ENCODE peak calls at places on chromosomes 4 and X, in nine cellular contexts. J, H, G, C, A, F, E, I and X are unnamed samples.

GRCh38 chr4:85028910-85029309 is 62.4 kb upstream of the WDFY3 start:
- DNase-seq in E (no peak), C (no peak), G (no peak), J (no peak), I (no peak), F (no peak), H (no peak), A (no peak), X (no peak)

GRCh38 chr4:69830529-69831269 is 29.2 kb downstream of the SULT1E1 start:
- DNase-seq in J (peak; percentile 57), G (no peak), A (no peak), H (no peak), F (peak; percentile 58), E (no peak), C (no peak), I (no peak), X (no peak)

GRCh38 chr4:181030961-181031360 is 1212.2 kb upstream of the TENM3 start:
- DNase-seq in F (no peak), I (no peak), G (no peak), C (no peak), E (no peak), H (no peak), A (no peak), J (no peak), X (no peak)

GRCh38 chr4:151658959-151659593 is 101.7 kb downstream of the GATB start:
- DNase-seq in F (no peak), E (no peak), H (no peak), I (no peak), C (no peak), A (no peak), G (no peak), J (no peak), X (no peak)

GRCh38 chrX:108299101-108299591 is 139.1 kb downstream of the COL4A6 start:
- DNase-seq in C (no peak), H (no peak), I (no peak), E (no peak), J (no peak), F (no peak), A (no peak), G (no peak), X (no peak)

GRCh38 chr4:88938138-88938537 is 118.8 kb downstream of the FAM13A start:
- DNase-seq in F (no peak), J (no peak), C (no peak), H (no peak), G (no peak), I (no peak), E (no peak), A (no peak), X (no peak)

GRCh38 chr4:11765849-11766453 is 337.3 kb upstream of the HS3ST1 start:
- DNase-seq in G (no peak), E (no peak), F (no peak), H (peak; percentile 57), C (no peak), J (no peak), A (no peak), I (peak; percentile 19), X (no peak)

GRCh38 chr4:68735106-68735505 is 64.7 kb upstream of the UGT2B15 start:
- DNase-seq in H (no peak), I (no peak), F (no peak), J (no peak), E (no peak), C (no peak), A (no peak), G (no peak), X (no peak)

GRCh38 chr4:144663852-144664488 is 18.0 kb downstream of the HHIP start:
- DNase-seq in G (no peak), C (no peak), H (no peak), F (no peak), J (no peak), A (no peak), E (no peak), I (no peak), X (no peak)

GRCh38 chr4:189228726-189229125 is 711.9 kb upstream of the FRG1 start:
- DNase-seq in J (no peak), C (no peak), H (no peak), A (no peak), G (no peak), F (no peak), E (no peak), I (no peak), X (no peak)

GRCh38 chr4:182724414-182724813 is 192.8 kb downstream of the DCTD start:
- DNase-seq in F (no peak), A (no peak), G (no peak), C (no peak), E (no peak), I (peak; percentile 6), H (no peak), J (no peak), X (no peak)

GRCh38 chrX:72180539-72180938 is 1.0 kb upstream of the PIN4 start:
- DNase-seq in A (no peak), E (no peak), G (no peak), H (no peak), I (no peak), J (no peak), C (no peak), F (no peak), X (no peak)

GRCh38 chr4:145878501-145879435 is 59.9 kb downstream of the ZNF827 start:
- DNase-seq in J (no peak), I (peak; percentile 26), H (no peak), G (no peak), A (no peak), E (no peak), C (no peak), F (no peak), X (no peak)

GRCh38 chr4:167028976-167029375 is 205.3 kb downstream of the SPOCK3 start:
- DNase-seq in F (no peak), C (no peak), A (no peak), I (no peak), H (no peak), G (no peak), E (no peak), J (no peak), X (no peak)

GRCh38 chrX:19616959-19617358 is 101.7 kb upstream of the MAP3K15 start:
- DNase-seq in E (no peak), H (no peak), A (no peak), I (no peak), C (no peak), J (no peak), G (no peak), F (no peak), X (no peak)

GRCh38 chr4:135050086-135050717 is 848.6 kb upstream of the PABPC4L start:
- DNase-seq in F (no peak), A (no peak), E (no peak), G (no peak), J (no peak), I (no peak), H (no peak), C (no peak), X (no peak)

GRCh38 chr4:71545168-71545567 is 206.3 kb downstream of the SLC4A4 start:
- DNase-seq in C (no peak), F (no peak), A (no peak), E (no peak), J (no peak), I (peak; percentile 11), G (no peak), H (no peak), X (no peak)

GRCh38 chrX:39614680-39614998 is 483.1 kb downstream of the BCOR start:
- DNase-seq in G (no peak), C (no peak), E (no peak), J (no peak), A (no peak), I (no peak), F (no peak), H (no peak), X (no peak)

GRCh38 chr4:150348079-150348478 is 233.9 kb upstream of the MAB21L2 start:
- DNase-seq in C (no peak), F (no peak), H (peak; percentile 41), A (no peak), E (no peak), G (no peak), J (no peak), I (no peak), X (no peak)

GRCh38 chr4:4714330-4714729 is 145.1 kb upstream of the MSX1 start:
- DNase-seq in I (no peak), A (no peak), E (no peak), J (no peak), G (no peak), C (no peak), F (no peak), H (no peak), X (no peak)

GRCh38 chr4:13907255-13907751 is 279.8 kb upstream of the BOD1L1 start:
- DNase-seq in G (no peak), A (no peak), F (no peak), E (no peak), C (no peak), H (no peak), I (no peak), J (no peak), X (no peak)

GRCh38 chr4:83115000-83115399 is 471 bp upstream of the PLAC8 start:
- DNase-seq in G (no peak), I (no peak), J (no peak), E (no peak), A (no peak), F (no peak), C (no peak), H (no peak), X (no peak)

GRCh38 chr4:87865960-87866598 is 33.3 kb downstream of the MEPE start:
- DNase-seq in J (no peak), C (no peak), E (no peak), H (no peak), A (no peak), F (no peak), G (no peak), I (no peak), X (no peak)

GRCh38 chr4:119099227-119099910 is 36.3 kb upstream of the MYOZ2 start:
- DNase-seq in A (no peak), E (no peak), C (no peak), H (no peak), I (no peak), F (no peak), G (no peak), J (no peak), X (no peak)

GRCh38 chr4:186727977-186728519 is 4.4 kb upstream of the FAT1 start:
- DNase-seq in C (no peak), A (no peak), F (no peak), J (no peak), G (no peak), H (peak; percentile 63), I (no peak), E (no peak), X (no peak)

GRCh38 chrX:45322820-45323219 is 122.1 kb upstream of the DIPK2B start:
- DNase-seq in J (no peak), F (no peak), H (no peak), E (no peak), A (no peak), I (no peak), C (no peak), G (no peak), X (no peak)

GRCh38 chr4:169492436-169493163 is 119.8 kb downstream of the NEK1 start:
- DNase-seq in J (no peak), E (no peak), G (no peak), A (no peak), H (peak; percentile 35), I (peak; percentile 56), C (no peak), F (no peak), X (no peak)

GRCh38 chr4:147928400-147928799 is 196.5 kb downstream of the ARHGAP10 start:
- DNase-seq in F (no peak), E (no peak), J (no peak), G (no peak), A (no peak), H (no peak), C (no peak), I (no peak), X (no peak)

GRCh38 chr4:71066737-71067716 is 73.6 kb downstream of the DCK start:
- DNase-seq in I (no peak), C (no peak), J (no peak), G (no peak), H (no peak), A (no peak), F (no peak), E (no peak), X (no peak)

GRCh38 chrX:40877869-40878268 is 142.5 kb upstream of the MED14 start:
- DNase-seq in F (no peak), E (no peak), I (no peak), C (no peak), G (no peak), J (no peak), A (no peak), H (peak; percentile 3), X (no peak)

GRCh38 chr4:25908491-25908901 is 5.5 kb upstream of the SMIM20 start:
- DNase-seq in F (no peak), E (peak; percentile 16), H (peak; percentile 69), J (no peak), A (no peak), C (no peak), G (no peak), I (no peak), X (no peak)